ENCODE peak calls at places on chromosome 14, in nine cellular contexts. C is PC-3, G is GM23248, X is astrocyte, E is GM23338, A is hepatocyte, Q is neural progenitor cell, F is HepG2, K is SK-N-MC. U is an unnamed sample.

GRCh38 chr14:75871181-75871880 is 110.5 kb downstream of the TGFB3 start:
- DNase-seq in C (no peak), G (no peak), X (peak), E (no peak), A (peak), Q (no peak), F (no peak), K (no peak), U (no peak)

GRCh38 chr14:62077676-62078261 is 315.5 kb downstream of the SNAPC1 start:
- DNase-seq in C (no peak), G (no peak), X (no peak), E (no peak), A (no peak), Q (no peak), F (no peak), K (no peak), U (no peak)

GRCh38 chr14:51382506-51382905 is 142.5 kb downstream of the TMX1 start:
- DNase-seq in C (no peak), G (no peak), X (no peak), E (no peak), A (peak), Q (no peak), F (no peak), K (no peak), U (peak)

GRCh38 chr14:74038015-74038859 is 19.1 kb downstream of the BBOF1 start:
- DNase-seq in C (peak), G (peak), X (peak), E (peak), A (peak), Q (peak), F (peak), K (peak), U (peak)

GRCh38 chr14:82009076-82009475 is 475.4 kb upstream of the SEL1L start:
- DNase-seq in C (no peak), G (no peak), X (no peak), E (peak), A (peak), Q (peak), F (no peak), K (no peak), U (no peak)

GRCh38 chr14:52399886-52400599 is 85.9 kb downstream of the PTGER2 start:
- DNase-seq in C (peak), G (peak), X (peak), E (peak), A (peak), Q (peak), F (no peak), K (no peak), U (no peak)

GRCh38 chr14:51258280-51258679 is 18.2 kb downstream of the TMX1 start:
- DNase-seq in C (no peak), G (no peak), X (no peak), E (no peak), A (no peak), Q (no peak), F (no peak), K (no peak), U (no peak)

GRCh38 chr14:92637228-92637627 is 111.2 kb downstream of the LGMN start:
- DNase-seq in C (no peak), G (no peak), X (no peak), E (peak), A (no peak), Q (peak), F (no peak), K (no peak), U (no peak)

GRCh38 chr14:31201111-31201510 is 6.5 kb downstream of the HECTD1 start:
- DNase-seq in C (no peak), G (no peak), X (no peak), E (no peak), A (no peak), Q (no peak), F (no peak), K (no peak), U (no peak)

GRCh38 chr14:66401447-66402095 is 84.6 kb upstream of the CCDC196 start:
- DNase-seq in C (peak), G (peak), X (no peak), E (no peak), A (no peak), Q (peak), F (peak), K (no peak), U (no peak)

GRCh38 chr14:21095430-21096205 is 2.8 kb downstream of the ZNF219 start:
- DNase-seq in C (no peak), G (peak), X (no peak), E (peak), A (no peak), Q (peak), F (no peak), K (no peak), U (no peak)

GRCh38 chr14:77067632-77068514 is 30.2 kb upstream of the CIPC start:
- DNase-seq in C (peak), G (peak), X (peak), E (peak), A (peak), Q (peak), F (no peak), K (no peak), U (no peak)

GRCh38 chr14:41604793-41605534 is 1.7 kb upstream of the LRFN5 start:
- DNase-seq in C (no peak), G (peak), X (peak), E (peak), A (peak), Q (peak), F (no peak), K (no peak), U (no peak)

GRCh38 chr14:49306152-49306751 is 279.9 kb downstream of the RPS29 start:
- DNase-seq in C (peak), G (peak), X (peak), E (peak), A (peak), Q (peak), F (peak), K (peak), U (no peak)

GRCh38 chr14:74593241-74593985 is 18.6 kb downstream of the LTBP2 start:
- DNase-seq in C (no peak), G (no peak), X (no peak), E (no peak), A (peak), Q (no peak), F (peak), K (no peak), U (no peak)

GRCh38 chr14:75022655-75023054 is 19.9 kb downstream of the EIF2B2 start:
- DNase-seq in C (peak), G (peak), X (no peak), E (peak), A (peak), Q (peak), F (peak), K (no peak), U (no peak)

GRCh38 chr14:53032838-53033390 is 82.1 kb upstream of the FERMT2 start:
- DNase-seq in C (peak), G (peak), X (no peak), E (no peak), A (no peak), Q (no peak), F (peak), K (no peak), U (no peak)

GRCh38 chr14:50560929-50561280 is 960 bp downstream of the ATL1 start:
- DNase-seq in C (peak), G (peak), X (peak), E (peak), A (peak), Q (peak), F (no peak), K (no peak), U (no peak)

GRCh38 chr14:53613404-53614253 is 343.0 kb downstream of the BMP4 start:
- DNase-seq in C (peak), G (no peak), X (peak), E (peak), A (peak), Q (peak), F (peak), K (no peak), U (no peak)

DNA sequence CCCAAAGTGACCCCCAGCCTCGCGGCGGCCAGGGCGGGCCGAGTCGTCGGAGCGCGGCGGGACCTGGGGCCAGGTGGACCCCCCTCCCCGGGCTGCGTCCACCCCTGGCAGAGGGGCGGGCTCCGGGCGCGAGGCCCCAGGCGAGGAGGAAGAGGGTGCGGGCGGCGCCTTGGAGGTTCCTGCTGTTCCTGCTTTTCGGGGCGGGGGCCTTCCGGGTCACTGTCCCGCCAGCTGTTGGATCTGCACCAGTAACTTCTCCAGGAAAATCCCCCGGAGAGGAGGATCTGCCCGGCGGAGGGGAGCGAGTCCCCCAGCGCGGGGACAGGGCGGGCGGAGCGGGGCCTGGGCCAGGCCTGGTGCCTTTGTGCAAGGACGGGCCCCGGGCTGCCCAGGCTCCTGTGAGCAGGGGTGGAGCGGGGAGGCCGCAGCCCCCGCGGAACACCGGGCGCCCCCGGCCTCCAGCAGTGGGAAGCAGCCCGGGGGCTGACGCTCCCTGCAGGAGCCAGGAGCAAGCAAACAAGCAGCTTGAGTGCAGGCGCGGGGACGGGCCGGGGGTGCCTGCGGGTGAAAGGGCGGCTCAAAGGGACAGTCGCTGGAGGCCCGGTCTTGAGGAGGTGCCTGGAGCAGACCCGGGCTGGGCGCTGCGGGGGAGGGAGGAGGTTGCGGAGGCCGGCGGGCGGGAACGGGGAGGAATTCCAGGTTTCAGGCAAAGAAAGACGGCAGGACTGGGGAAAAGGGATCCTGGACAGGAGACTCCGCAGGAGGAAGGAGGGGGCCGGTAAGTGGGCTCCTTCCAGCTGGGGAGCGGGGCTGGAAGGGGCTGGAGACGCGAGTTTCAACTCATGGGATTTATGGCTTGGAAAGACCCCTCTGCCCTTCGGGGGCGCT is 15.5 kb downstream of the TNFAIP2 start:
- DNase-seq in C (no peak), G (no peak), X (no peak), E (peak), A (no peak), Q (peak), F (no peak), K (no peak), U (no peak)
- TF ChIP-seq EZH2 in C (no peak), G (no peak), X (peak), E (peak), A (no peak), Q (peak), F (no peak), K (no peak), U (no peak)

GRCh38 chr14:100160534-100160916 is 1.1 kb upstream of the DEGS2 start:
- DNase-seq in C (no peak), G (no peak), X (no peak), E (no peak), A (peak), Q (no peak), F (no peak), K (no peak), U (no peak)
- TF ChIP-seq EZH2 in C (no peak), G (no peak), X (no peak), E (no peak), A (peak), Q (no peak), F (no peak), K (no peak), U (no peak)

GRCh38 chr14:56349942-56350341 is 229.7 kb upstream of the TMEM260 start:
- DNase-seq in C (no peak), G (no peak), X (no peak), E (no peak), A (no peak), Q (no peak), F (no peak), K (no peak), U (no peak)
- TF ChIP-seq EZH2 in C (no peak), G (no peak), X (no peak), E (no peak), A (no peak), Q (no peak), F (no peak), K (no peak), U (no peak)

DNA sequence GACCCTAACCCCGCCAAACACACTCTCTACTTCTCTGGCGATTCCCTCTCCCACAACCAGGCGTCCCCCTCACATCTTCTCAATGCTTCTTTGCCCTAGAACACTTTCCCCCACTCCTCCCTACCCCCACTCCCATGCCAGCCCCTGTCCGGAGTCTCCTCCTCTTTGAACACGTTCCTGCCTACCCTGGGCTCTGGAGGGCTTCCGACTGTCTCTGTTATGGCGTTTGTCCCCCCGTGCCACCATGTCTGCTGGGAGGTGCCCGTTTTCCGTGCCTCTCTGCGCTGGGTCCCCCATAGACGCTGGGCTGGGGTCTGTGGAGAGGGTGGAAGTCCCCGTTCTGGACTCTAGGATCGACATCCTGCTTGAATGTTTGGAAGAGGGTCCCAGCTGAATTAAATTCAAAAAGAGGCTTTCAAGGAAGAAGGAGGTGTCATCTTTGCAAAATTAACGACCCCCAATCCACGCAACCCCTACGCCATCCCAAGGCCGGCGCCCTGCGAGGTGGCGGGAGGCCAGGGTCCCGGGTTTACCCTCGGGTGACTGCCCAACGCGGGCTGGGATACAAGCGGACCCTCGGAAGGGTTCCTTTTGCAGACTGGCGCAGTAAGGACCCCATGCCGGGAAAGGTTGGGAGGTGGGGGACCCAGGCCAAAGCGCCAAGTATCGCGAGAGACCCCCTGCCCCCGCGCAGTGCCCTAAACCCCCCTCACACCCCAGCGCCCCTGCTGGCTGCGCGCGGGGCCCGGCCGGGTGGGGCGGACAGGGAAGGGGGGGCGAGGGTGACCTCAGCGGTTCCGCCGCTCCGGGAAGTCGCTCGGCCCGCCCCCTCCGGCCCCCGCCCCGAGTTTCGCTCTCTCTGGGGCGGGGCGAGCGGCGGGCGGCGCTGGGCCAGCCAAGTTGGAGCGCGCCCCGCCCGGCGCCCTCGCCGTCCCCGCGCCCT is 973 bp upstream of the ZBTB42 start:
- DNase-seq in C (peak), G (peak), X (peak), E (peak), A (peak), Q (peak), F (peak), K (no peak), U (peak)
- TF ChIP-seq EZH2 in C (no peak), G (no peak), X (no peak), E (peak), A (no peak), Q (peak), F (no peak), K (no peak), U (no peak)

DNA sequence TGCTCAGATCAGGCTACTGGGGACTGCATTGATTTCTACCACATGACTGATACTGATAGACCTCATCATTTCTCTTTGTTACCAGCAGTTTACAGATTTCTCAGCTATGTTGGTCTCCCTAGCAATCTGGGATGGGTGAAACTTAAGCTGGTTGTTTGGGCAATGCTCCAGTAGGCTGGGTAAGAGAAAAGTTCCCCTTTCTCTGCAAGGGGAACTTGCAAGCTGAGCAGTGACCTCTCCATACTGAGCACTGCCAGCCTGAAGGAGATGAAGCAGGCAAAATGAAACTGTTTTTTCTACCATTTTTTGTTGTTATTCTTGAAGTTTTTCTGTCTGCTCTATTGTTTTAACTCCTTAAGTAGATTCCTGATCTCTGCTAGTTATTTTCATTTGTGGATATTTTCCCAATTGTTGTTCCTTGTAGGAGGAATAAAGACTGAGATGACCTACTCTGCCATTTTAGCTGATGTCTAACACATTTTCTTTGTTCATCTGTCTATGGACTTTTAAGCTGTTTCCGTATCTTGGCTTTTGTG is 1.3 kb upstream of the OR4M1 start:
- DNase-seq in C (no peak), G (no peak), X (no peak), E (no peak), A (no peak), Q (no peak), F (no peak), K (no peak), U (no peak)
- TF ChIP-seq EZH2 in C (no peak), G (no peak), X (no peak), E (no peak), A (no peak), Q (no peak), F (no peak), K (no peak), U (no peak)

DNA sequence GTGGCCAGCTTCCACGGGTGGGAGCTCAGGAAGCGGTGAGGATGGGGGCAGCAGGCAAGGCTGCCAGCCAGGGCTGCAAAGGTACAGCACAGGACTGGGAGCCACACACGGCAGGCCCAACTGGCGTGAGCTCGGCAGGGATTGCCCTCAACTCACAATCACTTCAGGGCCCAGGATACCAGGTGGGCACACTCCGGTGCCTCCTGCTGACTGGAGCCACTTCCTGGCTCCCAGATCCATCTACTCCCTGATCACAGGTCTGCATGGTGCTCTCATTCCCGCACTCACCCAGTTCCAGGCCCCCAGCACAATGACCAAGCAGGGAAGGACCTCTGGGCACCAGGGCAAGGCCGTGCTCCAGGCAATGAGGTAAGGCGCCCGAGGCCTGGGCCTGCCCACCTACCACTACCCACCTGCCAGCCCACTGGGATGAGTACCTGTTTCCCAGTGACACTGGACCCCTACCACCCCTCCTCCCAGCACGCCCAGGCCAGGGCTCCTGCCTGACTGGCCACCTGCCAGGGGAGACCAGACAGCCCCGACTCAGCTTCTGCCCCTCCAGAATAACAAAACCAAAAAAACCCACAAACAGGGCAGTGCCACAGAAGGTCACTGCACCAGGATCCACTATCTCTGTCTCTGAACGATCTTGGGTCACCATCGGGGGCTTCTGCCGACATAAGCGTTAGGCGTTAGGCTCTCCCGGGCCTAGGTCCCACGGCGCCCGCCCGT is 1.8 kb downstream of the JAG2 start:
- DNase-seq in C (no peak), G (no peak), X (no peak), E (no peak), A (no peak), Q (no peak), F (no peak), K (no peak), U (no peak)
- TF ChIP-seq EZH2 in C (no peak), G (no peak), X (no peak), E (no peak), A (no peak), Q (peak), F (peak), K (no peak), U (no peak)

GRCh38 chr14:90060312-90060964 is 1.4 kb upstream of the KCNK13 start:
- DNase-seq in C (peak), G (peak), X (peak), E (peak), A (peak), Q (peak), F (peak), K (no peak), U (no peak)

GRCh38 chr14:90062852-90063539 is 1.2 kb downstream of the KCNK13 start:
- DNase-seq in C (no peak), G (no peak), X (no peak), E (peak), A (no peak), Q (no peak), F (no peak), K (no peak), U (no peak)

GRCh38 chr14:90058876-90059458 is 2.8 kb upstream of the KCNK13 start:
- DNase-seq in C (no peak), G (no peak), X (peak), E (no peak), A (no peak), Q (no peak), F (no peak), K (no peak), U (no peak)

GRCh38 chr14:90060965-90061848 is 587 bp upstream of the KCNK13 start:
- DNase-seq in C (no peak), G (peak), X (no peak), E (peak), A (no peak), Q (peak), F (no peak), K (no peak), U (no peak)

GRCh38 chr14:90061849-90062794 is at the start of gene KCNK13:
- DNase-seq in C (peak), G (peak), X (no peak), E (peak), A (peak), Q (peak), F (no peak), K (no peak), U (no peak)
- TF ChIP-seq EZH2 in C (peak), G (no peak), X (peak), E (peak), A (no peak), Q (peak), F (no peak), K (peak), U (peak)

GRCh38 chr14:23573384-23573783 is 5.2 kb downstream of the JPH4 start:
- DNase-seq in C (no peak), G (no peak), X (no peak), E (no peak), A (peak), Q (no peak), F (no peak), K (no peak), U (no peak)
- TF ChIP-seq EZH2 in C (no peak), G (no peak), X (no peak), E (no peak), A (no peak), Q (no peak), F (no peak), K (no peak), U (no peak)

DNA sequence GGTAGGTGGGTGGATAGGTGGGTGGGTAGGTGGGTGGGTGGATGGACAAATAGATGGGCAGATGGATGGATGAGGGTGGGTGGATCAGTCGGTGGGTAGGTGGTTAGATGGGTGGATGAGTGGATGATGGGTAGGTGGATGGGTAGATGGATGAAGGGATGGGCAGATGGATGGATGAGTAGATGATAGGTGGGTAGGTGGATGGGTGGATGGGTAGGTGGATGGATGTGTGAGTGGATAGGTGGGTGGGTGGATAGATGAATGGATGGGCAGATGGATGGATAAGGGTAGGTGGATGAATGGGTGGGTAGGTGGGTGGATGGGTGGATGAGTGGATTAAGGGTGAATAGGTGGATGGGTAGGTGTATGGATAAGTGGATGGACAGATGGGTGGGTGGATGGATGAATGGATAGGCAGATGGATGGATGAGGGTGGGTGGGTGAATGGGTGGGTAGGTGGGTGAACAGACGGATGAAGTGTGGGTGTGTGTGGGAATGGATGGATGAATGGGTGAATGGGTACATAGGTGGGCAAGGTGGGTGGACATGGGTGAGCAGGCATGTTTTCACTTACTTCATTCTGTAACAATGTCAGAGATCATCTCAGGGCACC is 3.3 kb upstream of the INF2 start:
- DNase-seq in C (no peak), G (no peak), X (no peak), E (no peak), A (no peak), Q (no peak), F (no peak), K (no peak), U (no peak)
- TF ChIP-seq EZH2 in C (no peak), G (no peak), X (no peak), E (no peak), A (no peak), Q (no peak), F (no peak), K (no peak), U (no peak)